ENCODE peak calls at places on chromosomes 2 and 18, in ten cellular contexts. One of them, this sample, is unnamed. For H3K4me1 and H3K9me3, the result is how much of the 10 kb centered on the place peaks cover.

GRCh38 chr18:25594351-25594750 is 242.4 kb upstream of the ZNF521 start:
- DNase-seq in heart left ventricle: no peak
- DNase-seq in vagina: no peak
- DNase-seq in neural progenitor cell: no peak
- DNase-seq in OCI-LY7: no peak
- DNase-seq in fibroblast of lung: no peak
- DNase-seq in body of pancreas: no peak
- DNase-seq in CD8-positive, alpha-beta memory T cell: no peak
- DNase-seq in DND-41: no peak
- DNase-seq in prostate gland: no peak
- DNase-seq in this sample: no peak

GRCh38 chr2:140990416-140990815 is 1140.4 kb downstream of the LRP1B start:
- DNase-seq in heart left ventricle: no peak
- DNase-seq in vagina: no peak
- DNase-seq in neural progenitor cell: no peak
- DNase-seq in OCI-LY7: no peak
- DNase-seq in fibroblast of lung: peak
- DNase-seq in body of pancreas: no peak
- DNase-seq in CD8-positive, alpha-beta memory T cell: no peak
- DNase-seq in DND-41: no peak
- DNase-seq in prostate gland: no peak
- DNase-seq in this sample: no peak

GRCh38 chr2:47043142-47043890 is 111.8 kb downstream of the STPG4 start:
- DNase-seq in heart left ventricle: no peak
- DNase-seq in vagina: no peak
- DNase-seq in neural progenitor cell: no peak
- DNase-seq in OCI-LY7: no peak
- DNase-seq in fibroblast of lung: peak
- DNase-seq in body of pancreas: peak
- DNase-seq in CD8-positive, alpha-beta memory T cell: no peak
- DNase-seq in DND-41: no peak
- DNase-seq in prostate gland: no peak
- DNase-seq in this sample: peak

GRCh38 chr18:51582551-51582950 is 385.1 kb upstream of the MEX3C start:
- DNase-seq in heart left ventricle: no peak
- DNase-seq in vagina: no peak
- DNase-seq in neural progenitor cell: no peak
- DNase-seq in OCI-LY7: no peak
- DNase-seq in fibroblast of lung: no peak
- DNase-seq in body of pancreas: no peak
- DNase-seq in CD8-positive, alpha-beta memory T cell: no peak
- DNase-seq in DND-41: no peak
- DNase-seq in prostate gland: no peak
- DNase-seq in this sample: no peak

GRCh38 chr2:161745866-161746614 is 121.8 kb downstream of the SLC4A10 start:
- DNase-seq in heart left ventricle: no peak
- DNase-seq in vagina: no peak
- DNase-seq in neural progenitor cell: no peak
- DNase-seq in OCI-LY7: no peak
- DNase-seq in fibroblast of lung: no peak
- DNase-seq in body of pancreas: no peak
- DNase-seq in CD8-positive, alpha-beta memory T cell: no peak
- DNase-seq in DND-41: no peak
- DNase-seq in prostate gland: no peak
- DNase-seq in this sample: no peak

GRCh38 chr2:241546771-241547498 is 11.6 kb upstream of the BOK start:
- DNase-seq in heart left ventricle: no peak
- DNase-seq in vagina: no peak
- DNase-seq in neural progenitor cell: peak
- DNase-seq in OCI-LY7: no peak
- DNase-seq in fibroblast of lung: peak
- DNase-seq in body of pancreas: no peak
- DNase-seq in CD8-positive, alpha-beta memory T cell: no peak
- DNase-seq in DND-41: no peak
- DNase-seq in prostate gland: no peak
- DNase-seq in this sample: peak

GRCh38 chr18:36378194-36378593 is 80.7 kb downstream of the FHOD3 start:
- DNase-seq in heart left ventricle: no peak
- DNase-seq in vagina: no peak
- DNase-seq in neural progenitor cell: no peak
- DNase-seq in OCI-LY7: no peak
- DNase-seq in fibroblast of lung: no peak
- DNase-seq in body of pancreas: no peak
- DNase-seq in CD8-positive, alpha-beta memory T cell: no peak
- DNase-seq in DND-41: no peak
- DNase-seq in prostate gland: no peak
- DNase-seq in this sample: no peak

GRCh38 chr18:56562479-56562878 is 75.9 kb downstream of the TXNL1 start:
- DNase-seq in heart left ventricle: no peak
- DNase-seq in vagina: no peak
- DNase-seq in neural progenitor cell: no peak
- DNase-seq in OCI-LY7: no peak
- DNase-seq in fibroblast of lung: no peak
- DNase-seq in body of pancreas: no peak
- DNase-seq in CD8-positive, alpha-beta memory T cell: no peak
- DNase-seq in DND-41: no peak
- DNase-seq in prostate gland: no peak
- DNase-seq in this sample: no peak

GRCh38 chr2:139480251-139480650 is 700.1 kb upstream of the NXPH2 start:
- DNase-seq in heart left ventricle: no peak
- DNase-seq in vagina: no peak
- DNase-seq in neural progenitor cell: peak
- DNase-seq in OCI-LY7: no peak
- DNase-seq in fibroblast of lung: no peak
- DNase-seq in body of pancreas: no peak
- DNase-seq in CD8-positive, alpha-beta memory T cell: no peak
- DNase-seq in DND-41: no peak
- DNase-seq in prostate gland: no peak
- DNase-seq in this sample: no peak

GRCh38 chr2:139478191-139478914 is 698.2 kb upstream of the NXPH2 start:
- DNase-seq in heart left ventricle: no peak
- DNase-seq in vagina: no peak
- DNase-seq in neural progenitor cell: no peak
- DNase-seq in OCI-LY7: no peak
- DNase-seq in fibroblast of lung: no peak
- DNase-seq in body of pancreas: no peak
- DNase-seq in CD8-positive, alpha-beta memory T cell: no peak
- DNase-seq in DND-41: no peak
- DNase-seq in prostate gland: no peak
- DNase-seq in this sample: no peak
- H3K4me1 ChIP-seq in heart left ventricle: under half
- H3K4me1 ChIP-seq in vagina: under half
- H3K4me1 ChIP-seq in neural progenitor cell: under half
- H3K4me1 ChIP-seq in OCI-LY7: under half
- H3K4me1 ChIP-seq in fibroblast of lung: under half
- H3K4me1 ChIP-seq in body of pancreas: under half
- H3K4me1 ChIP-seq in CD8-positive, alpha-beta memory T cell: under half
- H3K4me1 ChIP-seq in DND-41: under half
- H3K4me1 ChIP-seq in prostate gland: under half
- H3K4me1 ChIP-seq in this sample: under half

DNA sequence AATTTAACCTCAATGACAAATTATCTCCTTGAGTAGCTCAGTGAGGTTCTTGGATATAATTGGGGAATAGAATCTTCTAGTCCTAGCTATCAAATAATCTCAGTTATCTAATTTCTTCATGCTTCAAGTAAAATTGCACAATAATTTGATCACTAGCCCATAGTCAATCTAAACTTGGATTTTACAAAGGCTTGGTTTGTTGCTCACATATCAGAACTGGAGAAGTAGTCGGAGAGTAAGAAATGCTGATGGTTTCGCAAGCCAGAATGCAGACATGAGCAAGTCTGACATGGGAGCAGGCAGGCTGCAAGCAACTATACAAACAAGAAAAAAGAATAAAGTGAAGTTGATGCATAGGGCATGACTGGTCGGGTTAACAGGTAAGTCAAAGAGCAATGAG is 11.7 kb upstream of the PDE11A start:
- DNase-seq in heart left ventricle: no peak
- DNase-seq in vagina: no peak
- DNase-seq in neural progenitor cell: no peak
- DNase-seq in OCI-LY7: no peak
- DNase-seq in fibroblast of lung: peak
- DNase-seq in body of pancreas: no peak
- DNase-seq in CD8-positive, alpha-beta memory T cell: no peak
- DNase-seq in DND-41: no peak
- DNase-seq in prostate gland: no peak
- DNase-seq in this sample: no peak
- H3K9me3 ChIP-seq in heart left ventricle: under half
- H3K9me3 ChIP-seq in vagina: under half
- H3K9me3 ChIP-seq in neural progenitor cell: under half
- H3K9me3 ChIP-seq in OCI-LY7: under half
- H3K9me3 ChIP-seq in fibroblast of lung: under half
- H3K9me3 ChIP-seq in body of pancreas: under half
- H3K9me3 ChIP-seq in CD8-positive, alpha-beta memory T cell: under half
- H3K9me3 ChIP-seq in DND-41: under half
- H3K9me3 ChIP-seq in prostate gland: under half
- H3K9me3 ChIP-seq in this sample: under half

GRCh38 chr2:85434677-85435076 is 16.2 kb downstream of the SH2D6 start:
- DNase-seq in heart left ventricle: no peak
- DNase-seq in vagina: no peak
- DNase-seq in neural progenitor cell: no peak
- DNase-seq in OCI-LY7: no peak
- DNase-seq in fibroblast of lung: no peak
- DNase-seq in body of pancreas: no peak
- DNase-seq in CD8-positive, alpha-beta memory T cell: no peak
- DNase-seq in DND-41: no peak
- DNase-seq in prostate gland: no peak
- DNase-seq in this sample: no peak
- H3K4me1 ChIP-seq in heart left ventricle: under half
- H3K4me1 ChIP-seq in vagina: half or more
- H3K4me1 ChIP-seq in neural progenitor cell: under half
- H3K4me1 ChIP-seq in OCI-LY7: under half
- H3K4me1 ChIP-seq in fibroblast of lung: under half
- H3K4me1 ChIP-seq in body of pancreas: half or more
- H3K4me1 ChIP-seq in CD8-positive, alpha-beta memory T cell: under half
- H3K4me1 ChIP-seq in DND-41: under half
- H3K4me1 ChIP-seq in prostate gland: under half
- H3K4me1 ChIP-seq in this sample: under half

GRCh38 chr2:239171643-239172042 is 229.2 kb downstream of the HDAC4 start:
- DNase-seq in heart left ventricle: no peak
- DNase-seq in vagina: no peak
- DNase-seq in neural progenitor cell: no peak
- DNase-seq in OCI-LY7: no peak
- DNase-seq in fibroblast of lung: no peak
- DNase-seq in body of pancreas: no peak
- DNase-seq in CD8-positive, alpha-beta memory T cell: no peak
- DNase-seq in DND-41: no peak
- DNase-seq in prostate gland: no peak
- DNase-seq in this sample: no peak

GRCh38 chr2:239177325-239177724 is 223.5 kb downstream of the HDAC4 start:
- DNase-seq in heart left ventricle: no peak
- DNase-seq in vagina: no peak
- DNase-seq in neural progenitor cell: no peak
- DNase-seq in OCI-LY7: no peak
- DNase-seq in fibroblast of lung: no peak
- DNase-seq in body of pancreas: peak
- DNase-seq in CD8-positive, alpha-beta memory T cell: no peak
- DNase-seq in DND-41: no peak
- DNase-seq in prostate gland: no peak
- DNase-seq in this sample: no peak

GRCh38 chr2:239169311-239170048 is 231.3 kb downstream of the HDAC4 start:
- DNase-seq in heart left ventricle: no peak
- DNase-seq in vagina: no peak
- DNase-seq in neural progenitor cell: no peak
- DNase-seq in OCI-LY7: no peak
- DNase-seq in fibroblast of lung: no peak
- DNase-seq in body of pancreas: peak
- DNase-seq in CD8-positive, alpha-beta memory T cell: no peak
- DNase-seq in DND-41: no peak
- DNase-seq in prostate gland: no peak
- DNase-seq in this sample: peak

GRCh38 chr2:239175181-239175580 is 225.6 kb downstream of the HDAC4 start:
- DNase-seq in heart left ventricle: no peak
- DNase-seq in vagina: no peak
- DNase-seq in neural progenitor cell: no peak
- DNase-seq in OCI-LY7: no peak
- DNase-seq in fibroblast of lung: no peak
- DNase-seq in body of pancreas: peak
- DNase-seq in CD8-positive, alpha-beta memory T cell: no peak
- DNase-seq in DND-41: no peak
- DNase-seq in prostate gland: no peak
- DNase-seq in this sample: peak

DNA sequence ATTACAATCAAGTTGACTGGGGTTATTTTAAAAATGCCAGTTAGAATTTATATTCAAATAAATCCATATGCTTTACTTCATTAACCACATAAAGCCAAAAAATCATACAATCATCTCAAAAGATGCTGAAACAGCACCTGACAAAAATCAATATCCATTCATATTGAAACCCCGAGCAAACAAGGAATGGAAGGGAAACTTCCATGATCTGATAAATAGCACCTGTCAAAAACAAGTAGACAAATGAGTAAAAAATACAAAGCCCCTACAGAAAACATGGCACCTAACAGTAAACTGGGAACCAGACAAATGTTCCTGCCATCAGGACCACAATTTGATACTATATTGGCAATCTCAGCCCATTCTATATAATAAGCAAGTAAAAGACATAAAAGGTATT is 227.5 kb downstream of the HDAC4 start:
- DNase-seq in heart left ventricle: no peak
- DNase-seq in vagina: no peak
- DNase-seq in neural progenitor cell: no peak
- DNase-seq in OCI-LY7: no peak
- DNase-seq in fibroblast of lung: no peak
- DNase-seq in body of pancreas: no peak
- DNase-seq in CD8-positive, alpha-beta memory T cell: no peak
- DNase-seq in DND-41: no peak
- DNase-seq in prostate gland: no peak
- DNase-seq in this sample: no peak
- H3K9me3 ChIP-seq in heart left ventricle: under half
- H3K9me3 ChIP-seq in vagina: under half
- H3K9me3 ChIP-seq in neural progenitor cell: under half
- H3K9me3 ChIP-seq in OCI-LY7: under half
- H3K9me3 ChIP-seq in fibroblast of lung: under half
- H3K9me3 ChIP-seq in body of pancreas: under half
- H3K9me3 ChIP-seq in CD8-positive, alpha-beta memory T cell: under half
- H3K9me3 ChIP-seq in DND-41: under half
- H3K9me3 ChIP-seq in prostate gland: under half
- H3K9me3 ChIP-seq in this sample: under half